ENCODE peak calls at places on chromosomes 13 and 19, in eight cellular contexts. B, O, Z, Q, K, L, H and V are unnamed samples.
A peak's percentile ranks its signal among the peaks of the same experiment; 100 is the strongest.

GRCh38 chr13:40087021-40088002 is 431.9 kb downstream of the COG6 start:
- DNase-seq in B (peak; percentile 61), O (no peak), Z (no peak), Q (peak; percentile 42), K (no peak), L (no peak), H (no peak), V (no peak)

GRCh38 chr13:111241006-111241755 is 79.3 kb upstream of the TEX29 start:
- DNase-seq in B (peak; percentile 86), O (no peak), Z (no peak), Q (no peak), K (no peak), L (no peak), H (no peak), V (no peak)

GRCh38 chr13:29861694-29862110 is 11.3 kb upstream of the UBL3 start:
- DNase-seq in B (no peak), O (no peak), Z (peak; percentile 50), Q (no peak), K (no peak), L (no peak), H (no peak), V (no peak)

GRCh38 chr13:97276862-97277269 is 54.7 kb downstream of the MBNL2 start:
- DNase-seq in B (no peak), O (no peak), Z (peak; percentile 50), Q (no peak), K (no peak), L (no peak), H (no peak), V (no peak)

GRCh38 chr13:73090116-73090811 is 31.5 kb downstream of the KLF5 start:
- DNase-seq in B (no peak), O (no peak), Z (peak; percentile 65), Q (no peak), K (peak; percentile 72), L (peak; percentile 43), H (no peak), V (no peak)

GRCh38 chr13:42991892-42992584 is at the start of gene EPSTI1:
- DNase-seq in B (no peak), O (peak; percentile 31), Z (peak; percentile 76), Q (peak; percentile 79), K (peak; percentile 83), L (peak; percentile 66), H (peak; percentile 76), V (no peak)

GRCh38 chr19:5547881-5548280 is 19.9 kb downstream of the TINCR start:
- DNase-seq in B (no peak), O (no peak), Z (peak; percentile 38), Q (no peak), K (peak; percentile 33), L (no peak), H (no peak), V (no peak)

GRCh38 chr13:77001540-77001939 is 9.7 kb downstream of the CLN5 start:
- DNase-seq in B (no peak), O (no peak), Z (no peak), Q (no peak), K (no peak), L (no peak), H (no peak), V (no peak)

GRCh38 chr13:74077847-74078246 is 56.4 kb downstream of the KLF12 start:
- DNase-seq in B (no peak), O (no peak), Z (peak; percentile 40), Q (no peak), K (no peak), L (no peak), H (no peak), V (peak; percentile 58)

GRCh38 chr19:42113641-42114348 is 18.5 kb downstream of the POU2F2 start:
- DNase-seq in B (peak; percentile 36), O (no peak), Z (peak; percentile 87), Q (no peak), K (no peak), L (no peak), H (no peak), V (peak; percentile 87)

GRCh38 chr13:89393758-89394157 is 1722.6 kb downstream of the SLITRK5 start:
- DNase-seq in B (peak; percentile 86), O (no peak), Z (no peak), Q (no peak), K (no peak), L (no peak), H (no peak), V (no peak)

GRCh38 chr13:79662882-79663281 is 181.9 kb downstream of the NDFIP2 start:
- DNase-seq in B (no peak), O (no peak), Z (peak; percentile 24), Q (no peak), K (peak; percentile 10), L (no peak), H (no peak), V (no peak)

GRCh38 chr19:35545855-35546381 is 492 bp downstream of the TMEM147 start:
- DNase-seq in B (no peak), O (no peak), Z (peak; percentile 3), Q (no peak), K (peak; percentile 60), L (peak; percentile 54), H (no peak), V (no peak)

GRCh38 chr19:58578430-58578925 is 5.3 kb upstream of the MZF1 start:
- DNase-seq in B (no peak), O (no peak), Z (no peak), Q (peak; percentile 55), K (no peak), L (no peak), H (no peak), V (no peak)

GRCh38 chr19:4009990-4010807 is 2.7 kb downstream of the PIAS4 start:
- DNase-seq in B (no peak), O (no peak), Z (peak; percentile 36), Q (no peak), K (no peak), L (no peak), H (no peak), V (no peak)

GRCh38 chr13:24698686-24699085 is 18.5 kb downstream of the ATP12A start:
- DNase-seq in B (no peak), O (no peak), Z (no peak), Q (no peak), K (no peak), L (no peak), H (no peak), V (no peak)

GRCh38 chr19:47625650-47626049 is 16.7 kb downstream of the BICRA start:
- DNase-seq in B (no peak), O (no peak), Z (no peak), Q (no peak), K (no peak), L (no peak), H (no peak), V (no peak)

GRCh38 chr13:44306401-44307192 is 67.0 kb upstream of the SERP2 start:
- DNase-seq in B (peak; percentile 67), O (no peak), Z (peak; percentile 98), Q (peak; percentile 80), K (peak; percentile 63), L (no peak), H (peak; percentile 56), V (peak; percentile 89)

GRCh38 chr13:66076417-66076816 is 1153.7 kb downstream of the PCDH9 start:
- DNase-seq in B (no peak), O (no peak), Z (peak; percentile 36), Q (no peak), K (no peak), L (no peak), H (no peak), V (no peak)

GRCh38 chr19:58572818-58573657 is at the start of gene MZF1:
- DNase-seq in B (no peak), O (peak; percentile 100), Z (peak; percentile 100), Q (peak; percentile 100), K (peak; percentile 100), L (peak; percentile 100), H (peak; percentile 99), V (peak; percentile 100)

GRCh38 chr13:77434289-77434688 is 101.2 kb upstream of the SCEL start:
- DNase-seq in B (no peak), O (no peak), Z (no peak), Q (no peak), K (no peak), L (no peak), H (no peak), V (no peak)

GRCh38 chr13:49220856-49221614 is 897 bp downstream of the MLNR start:
- DNase-seq in B (no peak), O (no peak), Z (no peak), Q (peak; percentile 26), K (no peak), L (no peak), H (peak; percentile 60), V (no peak)

GRCh38 chr19:19561946-19562664 is 24.0 kb downstream of the CILP2 start:
- DNase-seq in B (no peak), O (no peak), Z (no peak), Q (no peak), K (no peak), L (no peak), H (no peak), V (no peak)

GRCh38 chr19:58182989-58183821 is at the start of gene ZNF274:
- DNase-seq in B (peak; percentile 81), O (peak; percentile 83), Z (peak; percentile 96), Q (peak; percentile 92), K (peak; percentile 94), L (peak; percentile 94), H (peak; percentile 97), V (peak; percentile 60)